ENCODE peak calls at places on chromosomes 13 and 19, in ten cellular contexts. X is pancreas, V is tibial artery, T is heart right ventricle, K is HFF-Myc, P is tibial nerve, S is left ventricle myocardium inferior, F is OCI-LY7, R is ascending aorta, O is AG04449. Y is an unnamed sample.

GRCh38 chr19:5130371-5131030 is 161.6 kb downstream of the KDM4B start:
- DNase-seq in R (no peak), V (no peak), K (no peak), X (peak), T (no peak), F (peak), S (no peak), O (no peak), P (no peak), Y (peak)

GRCh38 chr19:50505856-50506611 is 5.0 kb downstream of the JOSD2 start:
- DNase-seq in O (no peak), V (no peak), F (no peak), S (no peak), K (no peak), P (no peak), X (no peak), R (no peak), T (no peak), Y (no peak)

GRCh38 chr19:18428837-18429674 is 8.9 kb downstream of the ISYNA1 start:
- DNase-seq in K (no peak), F (peak), P (no peak), V (peak), T (peak), O (no peak), S (peak), X (no peak), R (no peak), Y (peak)

GRCh38 chr13:30666113-30666512 is 48.4 kb downstream of the USPL1 start:
- DNase-seq in F (no peak), R (no peak), X (no peak), S (no peak), V (no peak), P (no peak), T (no peak), K (no peak), O (no peak), Y (no peak)

GRCh38 chr13:75217949-75218348 is 264.0 kb downstream of the TBC1D4 start:
- DNase-seq in K (no peak), T (no peak), V (no peak), X (no peak), O (peak), F (no peak), R (no peak), P (no peak), S (no peak), Y (no peak)

GRCh38 chr19:42254083-42254849 is 662 bp downstream of the ERF start:
- DNase-seq in T (peak), O (no peak), V (peak), S (peak), K (no peak), X (peak), P (peak), F (peak), R (no peak), Y (peak)

GRCh38 chr13:98173431-98173921 is 3.6 kb downstream of the RNF113B start:
- DNase-seq in X (no peak), F (no peak), V (peak), T (no peak), K (peak), P (no peak), R (no peak), S (no peak), O (peak), Y (no peak)

GRCh38 chr13:23741879-23742510 is 147.2 kb downstream of the MIPEP start:
- DNase-seq in X (no peak), V (no peak), K (no peak), R (no peak), T (no peak), F (peak), S (no peak), O (no peak), P (no peak), Y (no peak)

GRCh38 chr13:113179374-113180230 is 21.2 kb downstream of the PROZ start:
- DNase-seq in S (no peak), F (no peak), T (no peak), O (no peak), X (no peak), K (no peak), V (no peak), P (no peak), R (no peak), Y (no peak)

GRCh38 chr19:54209748-54210494 is 9.3 kb downstream of the RPS9 start:
- DNase-seq in R (peak), F (no peak), K (peak), P (peak), T (peak), V (peak), X (peak), S (peak), O (peak), Y (no peak)

GRCh38 chr13:36445278-36445677 is 13.0 kb downstream of the CCNA1 start:
- DNase-seq in P (no peak), O (no peak), T (no peak), R (no peak), X (no peak), V (no peak), S (no peak), K (no peak), F (no peak), Y (no peak)

GRCh38 chr19:31128291-31128690 is 220.9 kb downstream of the TSHZ3 start:
- DNase-seq in V (no peak), S (no peak), T (no peak), K (no peak), R (no peak), O (no peak), F (no peak), X (no peak), P (no peak), Y (no peak)

GRCh38 chr19:48102870-48103751 is 7.5 kb downstream of the PLA2G4C start:
- DNase-seq in S (no peak), O (no peak), K (no peak), P (no peak), V (no peak), F (peak), X (no peak), R (no peak), T (no peak), Y (peak)
- TF ChIP-seq CTCF in S (peak), O (peak), K (peak), P (no peak), V (peak), F (peak), X (peak), R (peak), T (peak), Y (peak)

DNA sequence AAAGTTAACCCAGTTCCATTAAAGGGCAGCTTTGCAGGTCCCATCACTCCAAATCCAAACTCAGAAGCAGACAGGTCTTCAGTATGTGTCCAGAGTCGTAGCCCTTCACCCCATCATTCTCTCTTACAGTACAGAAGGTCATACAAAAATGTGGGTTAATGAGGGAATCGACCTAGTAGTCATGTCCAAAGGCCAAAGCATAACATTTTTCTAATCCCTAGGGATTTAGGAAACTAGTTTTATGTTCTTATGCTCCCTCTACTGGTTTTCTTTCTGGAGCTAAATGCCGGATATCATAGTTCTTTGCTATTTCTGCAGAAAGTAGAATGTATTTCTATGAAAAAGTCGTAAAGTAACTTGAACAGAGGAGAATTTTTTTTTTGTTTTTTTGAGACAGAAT is 72.2 kb downstream of the DHRS12 start:
- DNase-seq in F (no peak), P (no peak), R (no peak), O (no peak), V (no peak), X (no peak), T (no peak), S (no peak), K (peak), Y (no peak)
- TF ChIP-seq CTCF in F (no peak), P (peak), R (peak), O (peak), V (peak), X (no peak), T (peak), S (peak), K (no peak), Y (no peak)

DNA sequence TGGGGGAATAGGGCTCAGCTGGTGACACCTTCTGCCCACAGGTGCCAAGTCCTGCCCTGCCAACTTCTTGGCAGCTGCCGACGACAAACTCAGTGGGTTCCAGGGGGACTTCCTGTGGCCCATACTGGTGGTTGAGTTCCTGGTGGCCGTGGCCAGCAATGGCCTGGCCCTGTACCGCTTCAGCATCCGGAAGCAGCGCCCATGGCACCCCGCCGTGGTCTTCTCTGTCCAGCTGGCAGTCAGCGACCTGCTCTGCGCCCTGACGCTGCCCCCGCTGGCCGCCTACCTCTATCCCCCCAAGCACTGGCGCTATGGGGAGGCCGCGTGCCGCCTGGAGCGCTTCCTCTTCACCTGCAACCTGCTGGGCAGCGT is 2.1 kb downstream of the P2RY11 start:
- DNase-seq in X (no peak), R (no peak), K (no peak), O (no peak), S (no peak), V (no peak), T (no peak), P (no peak), F (no peak), Y (no peak)
- TF ChIP-seq CTCF in X (no peak), R (no peak), K (peak), O (no peak), S (no peak), V (no peak), T (no peak), P (no peak), F (no peak), Y (no peak)

GRCh38 chr13:60372141-60372540 is 24.9 kb upstream of the TDRD3 start:
- DNase-seq in S (no peak), F (no peak), O (no peak), K (no peak), V (no peak), P (no peak), T (no peak), X (peak), R (no peak), Y (no peak)

GRCh38 chr13:60369242-60369641 is 27.8 kb upstream of the TDRD3 start:
- DNase-seq in F (no peak), R (no peak), O (no peak), T (no peak), V (no peak), X (no peak), P (no peak), K (no peak), S (no peak), Y (no peak)

GRCh38 chr13:60370343-60370742 is 26.7 kb upstream of the TDRD3 start:
- DNase-seq in F (no peak), P (no peak), K (no peak), S (no peak), V (no peak), X (no peak), O (no peak), R (no peak), T (no peak), Y (no peak)
- TF ChIP-seq CTCF in F (no peak), P (no peak), K (no peak), S (no peak), V (no peak), X (no peak), O (no peak), R (no peak), T (no peak), Y (no peak)

Y was measured in GM13977.